ENCODE peak calls at places on chromosome 3, in five cellular contexts. W is NCI-H2029, H is HL-60, N is GF-D8, G is NCI-H1092 treated with DMSO at 0.1 percent for 48 hours. M is an unnamed sample.
A peak's percentile ranks its signal among the peaks of the same experiment; 100 is the strongest.

GRCh38 chr3:27559835-27560234 is 75.7 kb upstream of the SLC4A7 start:
- DNase-seq in W (no peak), H (no peak), N (no peak), G (no peak), M (peak; percentile 96)

GRCh38 chr3:18393906-18394305 is 31.2 kb downstream of the SATB1 start:
- DNase-seq in W (no peak), H (no peak), N (no peak), G (no peak), M (peak; percentile 68)

GRCh38 chr3:197820550-197821335 is 29.7 kb downstream of the LRCH3 start:
- DNase-seq in W (no peak), H (no peak), N (no peak), G (no peak), M (no peak)

GRCh38 chr3:138908815-138909214 is 38.1 kb downstream of the FOXL2 start:
- DNase-seq in W (no peak), H (peak; percentile 75), N (peak; percentile 29), G (no peak), M (no peak)

GRCh38 chr3:46624533-46624932 is 12.2 kb downstream of the FAM240A start:
- DNase-seq in W (no peak), H (no peak), N (no peak), G (no peak), M (no peak)

GRCh38 chr3:60125686-60126085 is 1075.9 kb upstream of the CFAP20DC start:
- DNase-seq in W (no peak), H (no peak), N (no peak), G (no peak), M (no peak)

GRCh38 chr3:57078366-57079220 is 18.1 kb downstream of the SPATA12 start:
- DNase-seq in W (no peak), H (peak; percentile 70), N (peak; percentile 49), G (peak; percentile 16), M (peak; percentile 60)

GRCh38 chr3:37979798-37980476 is 10.6 kb upstream of the VILL start:
- DNase-seq in W (no peak), H (peak; percentile 87), N (peak; percentile 67), G (no peak), M (no peak)

GRCh38 chr3:8554725-8555621 is 53.4 kb downstream of the LMCD1 start:
- DNase-seq in W (peak; percentile 71), H (no peak), N (no peak), G (peak; percentile 19), M (peak; percentile 87)

GRCh38 chr3:31064021-31064420 is 169.6 kb upstream of the GADL1 start:
- DNase-seq in W (no peak), H (no peak), N (no peak), G (no peak), M (no peak)